ENCODE peak calls at places on chromosomes 13 and 19, in ten cellular contexts. One of them, this sample, is unnamed.

GRCh38 chr13:42973581-42973980 is 18.5 kb downstream of the EPSTI1 start:
- DNase-seq in cardiac muscle cell: no peak
- DNase-seq in neural progenitor cell: no peak
- DNase-seq in mesenchymal stem cell: no peak
- DNase-seq in pancreas: no peak
- DNase-seq in neuronal stem cell: no peak
- DNase-seq in SK-N-SH: no peak
- DNase-seq in tibial nerve: no peak
- DNase-seq in breast epithelium: no peak
- DNase-seq in right atrium auricular region: no peak
- DNase-seq in this sample: no peak

GRCh38 chr13:44045179-44045562 is 165.5 kb downstream of the LACC1 start:
- DNase-seq in tibial nerve: no peak
- DNase-seq in cardiac muscle cell: no peak
- DNase-seq in mesenchymal stem cell: no peak
- DNase-seq in SK-N-SH: peak
- DNase-seq in pancreas: no peak
- DNase-seq in neuronal stem cell: no peak
- DNase-seq in breast epithelium: no peak
- DNase-seq in right atrium auricular region: no peak
- DNase-seq in neural progenitor cell: peak
- DNase-seq in this sample: no peak

GRCh38 chr13:21834511-21834910 is 163.6 kb downstream of the FGF9 start:
- DNase-seq in pancreas: no peak
- DNase-seq in mesenchymal stem cell: no peak
- DNase-seq in neural progenitor cell: no peak
- DNase-seq in breast epithelium: no peak
- DNase-seq in SK-N-SH: no peak
- DNase-seq in tibial nerve: no peak
- DNase-seq in neuronal stem cell: no peak
- DNase-seq in cardiac muscle cell: no peak
- DNase-seq in right atrium auricular region: no peak
- DNase-seq in this sample: no peak

GRCh38 chr19:14056741-14057356 is 5.0 kb downstream of the PALM3 start:
- DNase-seq in breast epithelium: no peak
- DNase-seq in pancreas: no peak
- DNase-seq in cardiac muscle cell: no peak
- DNase-seq in neural progenitor cell: no peak
- DNase-seq in tibial nerve: no peak
- DNase-seq in mesenchymal stem cell: no peak
- DNase-seq in neuronal stem cell: no peak
- DNase-seq in right atrium auricular region: no peak
- DNase-seq in SK-N-SH: peak
- DNase-seq in this sample: no peak

GRCh38 chr19:48000846-48001245 is 6.4 kb downstream of the ELSPBP1 start:
- DNase-seq in right atrium auricular region: no peak
- DNase-seq in breast epithelium: no peak
- DNase-seq in SK-N-SH: no peak
- DNase-seq in neuronal stem cell: no peak
- DNase-seq in pancreas: no peak
- DNase-seq in mesenchymal stem cell: no peak
- DNase-seq in cardiac muscle cell: no peak
- DNase-seq in tibial nerve: no peak
- DNase-seq in neural progenitor cell: no peak
- DNase-seq in this sample: no peak

GRCh38 chr19:57664269-57665127 is 4.2 kb upstream of the ZSCAN4 start:
- DNase-seq in breast epithelium: no peak
- DNase-seq in right atrium auricular region: peak
- DNase-seq in neuronal stem cell: peak
- DNase-seq in pancreas: peak
- DNase-seq in tibial nerve: no peak
- DNase-seq in cardiac muscle cell: peak
- DNase-seq in mesenchymal stem cell: peak
- DNase-seq in SK-N-SH: peak
- DNase-seq in neural progenitor cell: peak
- DNase-seq in this sample: no peak

GRCh38 chr19:17121736-17122293 is 46.2 kb downstream of the MYO9B start:
- DNase-seq in breast epithelium: no peak
- DNase-seq in neural progenitor cell: no peak
- DNase-seq in SK-N-SH: no peak
- DNase-seq in mesenchymal stem cell: peak
- DNase-seq in cardiac muscle cell: no peak
- DNase-seq in right atrium auricular region: no peak
- DNase-seq in pancreas: no peak
- DNase-seq in tibial nerve: no peak
- DNase-seq in neuronal stem cell: no peak
- DNase-seq in this sample: no peak

GRCh38 chr19:17683078-17683477 is 5.1 kb downstream of the UNC13A start:
- DNase-seq in SK-N-SH: no peak
- DNase-seq in mesenchymal stem cell: no peak
- DNase-seq in neuronal stem cell: no peak
- DNase-seq in right atrium auricular region: no peak
- DNase-seq in breast epithelium: no peak
- DNase-seq in pancreas: no peak
- DNase-seq in neural progenitor cell: no peak
- DNase-seq in cardiac muscle cell: no peak
- DNase-seq in tibial nerve: no peak
- DNase-seq in this sample: no peak

GRCh38 chr13:27375686-27376326 is 48.6 kb upstream of the GTF3A start:
- DNase-seq in SK-N-SH: peak
- DNase-seq in neural progenitor cell: peak
- DNase-seq in breast epithelium: no peak
- DNase-seq in cardiac muscle cell: peak
- DNase-seq in mesenchymal stem cell: peak
- DNase-seq in tibial nerve: peak
- DNase-seq in right atrium auricular region: peak
- DNase-seq in neuronal stem cell: peak
- DNase-seq in pancreas: peak
- DNase-seq in this sample: no peak

GRCh38 chr19:17183271-17183757 is 31.8 kb upstream of the USE1 start:
- DNase-seq in neural progenitor cell: no peak
- DNase-seq in SK-N-SH: no peak
- DNase-seq in cardiac muscle cell: no peak
- DNase-seq in neuronal stem cell: no peak
- DNase-seq in pancreas: no peak
- DNase-seq in breast epithelium: no peak
- DNase-seq in tibial nerve: no peak
- DNase-seq in mesenchymal stem cell: no peak
- DNase-seq in right atrium auricular region: no peak
- DNase-seq in this sample: no peak

GRCh38 chr19:1514986-1515721 is 2.3 kb upstream of the ADAMTSL5 start:
- DNase-seq in tibial nerve: no peak
- DNase-seq in SK-N-SH: no peak
- DNase-seq in right atrium auricular region: no peak
- DNase-seq in neuronal stem cell: no peak
- DNase-seq in breast epithelium: no peak
- DNase-seq in neural progenitor cell: no peak
- DNase-seq in pancreas: no peak
- DNase-seq in mesenchymal stem cell: no peak
- DNase-seq in cardiac muscle cell: no peak
- DNase-seq in this sample: no peak

GRCh38 chr19:17488593-17489391 is 18.5 kb downstream of the SLC27A1 start:
- DNase-seq in right atrium auricular region: no peak
- DNase-seq in cardiac muscle cell: peak
- DNase-seq in tibial nerve: no peak
- DNase-seq in neural progenitor cell: peak
- DNase-seq in pancreas: peak
- DNase-seq in SK-N-SH: peak
- DNase-seq in neuronal stem cell: peak
- DNase-seq in breast epithelium: peak
- DNase-seq in mesenchymal stem cell: peak
- DNase-seq in this sample: no peak

GRCh38 chr13:27182844-27183497 is 11.4 kb upstream of the USP12 start:
- DNase-seq in mesenchymal stem cell: peak
- DNase-seq in breast epithelium: peak
- DNase-seq in SK-N-SH: no peak
- DNase-seq in tibial nerve: peak
- DNase-seq in neural progenitor cell: no peak
- DNase-seq in cardiac muscle cell: peak
- DNase-seq in right atrium auricular region: peak
- DNase-seq in pancreas: peak
- DNase-seq in neuronal stem cell: no peak
- DNase-seq in this sample: no peak

GRCh38 chr13:67395577-67395976 is 165.4 kb upstream of the PCDH9 start:
- DNase-seq in breast epithelium: no peak
- DNase-seq in neuronal stem cell: no peak
- DNase-seq in SK-N-SH: no peak
- DNase-seq in mesenchymal stem cell: no peak
- DNase-seq in neural progenitor cell: no peak
- DNase-seq in right atrium auricular region: no peak
- DNase-seq in cardiac muscle cell: no peak
- DNase-seq in tibial nerve: no peak
- DNase-seq in pancreas: no peak
- DNase-seq in this sample: no peak

GRCh38 chr13:99974296-99974938 is 2.9 kb upstream of the ZIC5 start:
- DNase-seq in mesenchymal stem cell: no peak
- DNase-seq in right atrium auricular region: peak
- DNase-seq in pancreas: no peak
- DNase-seq in neural progenitor cell: peak
- DNase-seq in neuronal stem cell: no peak
- DNase-seq in SK-N-SH: peak
- DNase-seq in breast epithelium: no peak
- DNase-seq in tibial nerve: no peak
- DNase-seq in cardiac muscle cell: peak
- DNase-seq in this sample: no peak
- H3K27ac ChIP-seq in mesenchymal stem cell: no peak
- H3K27ac ChIP-seq in right atrium auricular region: no peak
- H3K27ac ChIP-seq in pancreas: no peak
- H3K27ac ChIP-seq in neural progenitor cell: no peak
- H3K27ac ChIP-seq in neuronal stem cell: peak
- H3K27ac ChIP-seq in SK-N-SH: no peak
- H3K27ac ChIP-seq in breast epithelium: no peak
- H3K27ac ChIP-seq in tibial nerve: no peak
- H3K27ac ChIP-seq in cardiac muscle cell: no peak
- H3K27ac ChIP-seq in this sample: no peak

GRCh38 chr19:34633806-34634205 is 43.2 kb downstream of the SCGB2B2 start:
- DNase-seq in tibial nerve: no peak
- DNase-seq in cardiac muscle cell: no peak
- DNase-seq in mesenchymal stem cell: no peak
- DNase-seq in neural progenitor cell: no peak
- DNase-seq in neuronal stem cell: no peak
- DNase-seq in pancreas: no peak
- DNase-seq in breast epithelium: no peak
- DNase-seq in right atrium auricular region: no peak
- DNase-seq in SK-N-SH: no peak
- DNase-seq in this sample: no peak
- H3K27ac ChIP-seq in tibial nerve: no peak
- H3K27ac ChIP-seq in cardiac muscle cell: no peak
- H3K27ac ChIP-seq in mesenchymal stem cell: no peak
- H3K27ac ChIP-seq in neural progenitor cell: no peak
- H3K27ac ChIP-seq in neuronal stem cell: no peak
- H3K27ac ChIP-seq in pancreas: no peak
- H3K27ac ChIP-seq in breast epithelium: no peak
- H3K27ac ChIP-seq in right atrium auricular region: no peak
- H3K27ac ChIP-seq in SK-N-SH: no peak
- H3K27ac ChIP-seq in this sample: no peak

GRCh38 chr13:98454389-98454881 is 122.5 kb downstream of the STK24 start:
- DNase-seq in breast epithelium: no peak
- DNase-seq in neuronal stem cell: no peak
- DNase-seq in SK-N-SH: no peak
- DNase-seq in cardiac muscle cell: peak
- DNase-seq in mesenchymal stem cell: peak
- DNase-seq in tibial nerve: peak
- DNase-seq in right atrium auricular region: no peak
- DNase-seq in neural progenitor cell: no peak
- DNase-seq in pancreas: no peak
- DNase-seq in this sample: no peak
- H3K27ac ChIP-seq in breast epithelium: peak
- H3K27ac ChIP-seq in neuronal stem cell: peak
- H3K27ac ChIP-seq in SK-N-SH: peak
- H3K27ac ChIP-seq in cardiac muscle cell: no peak
- H3K27ac ChIP-seq in mesenchymal stem cell: no peak
- H3K27ac ChIP-seq in tibial nerve: peak
- H3K27ac ChIP-seq in right atrium auricular region: peak
- H3K27ac ChIP-seq in neural progenitor cell: no peak
- H3K27ac ChIP-seq in pancreas: peak
- H3K27ac ChIP-seq in this sample: peak

GRCh38 chr13:112743451-112744305 is 53.8 kb downstream of the ATP11A start:
- DNase-seq in mesenchymal stem cell: no peak
- DNase-seq in right atrium auricular region: no peak
- DNase-seq in cardiac muscle cell: peak
- DNase-seq in SK-N-SH: no peak
- DNase-seq in breast epithelium: no peak
- DNase-seq in pancreas: no peak
- DNase-seq in neuronal stem cell: no peak
- DNase-seq in tibial nerve: no peak
- DNase-seq in neural progenitor cell: no peak
- DNase-seq in this sample: no peak

GRCh38 chr13:112742583-112742982 is 52.7 kb downstream of the ATP11A start:
- DNase-seq in mesenchymal stem cell: no peak
- DNase-seq in cardiac muscle cell: no peak
- DNase-seq in SK-N-SH: no peak
- DNase-seq in pancreas: no peak
- DNase-seq in breast epithelium: no peak
- DNase-seq in tibial nerve: no peak
- DNase-seq in right atrium auricular region: no peak
- DNase-seq in neuronal stem cell: no peak
- DNase-seq in neural progenitor cell: no peak
- DNase-seq in this sample: no peak

GRCh38 chr13:112741835-112742570 is 52.2 kb downstream of the ATP11A start:
- DNase-seq in breast epithelium: no peak
- DNase-seq in right atrium auricular region: no peak
- DNase-seq in mesenchymal stem cell: no peak
- DNase-seq in SK-N-SH: no peak
- DNase-seq in cardiac muscle cell: no peak
- DNase-seq in neuronal stem cell: no peak
- DNase-seq in pancreas: no peak
- DNase-seq in neural progenitor cell: no peak
- DNase-seq in tibial nerve: no peak
- DNase-seq in this sample: no peak

GRCh38 chr13:112746044-112746443 is 56.2 kb downstream of the ATP11A start:
- DNase-seq in mesenchymal stem cell: no peak
- DNase-seq in cardiac muscle cell: no peak
- DNase-seq in SK-N-SH: no peak
- DNase-seq in tibial nerve: no peak
- DNase-seq in right atrium auricular region: no peak
- DNase-seq in pancreas: no peak
- DNase-seq in neural progenitor cell: no peak
- DNase-seq in neuronal stem cell: no peak
- DNase-seq in breast epithelium: no peak
- DNase-seq in this sample: no peak

DNA sequence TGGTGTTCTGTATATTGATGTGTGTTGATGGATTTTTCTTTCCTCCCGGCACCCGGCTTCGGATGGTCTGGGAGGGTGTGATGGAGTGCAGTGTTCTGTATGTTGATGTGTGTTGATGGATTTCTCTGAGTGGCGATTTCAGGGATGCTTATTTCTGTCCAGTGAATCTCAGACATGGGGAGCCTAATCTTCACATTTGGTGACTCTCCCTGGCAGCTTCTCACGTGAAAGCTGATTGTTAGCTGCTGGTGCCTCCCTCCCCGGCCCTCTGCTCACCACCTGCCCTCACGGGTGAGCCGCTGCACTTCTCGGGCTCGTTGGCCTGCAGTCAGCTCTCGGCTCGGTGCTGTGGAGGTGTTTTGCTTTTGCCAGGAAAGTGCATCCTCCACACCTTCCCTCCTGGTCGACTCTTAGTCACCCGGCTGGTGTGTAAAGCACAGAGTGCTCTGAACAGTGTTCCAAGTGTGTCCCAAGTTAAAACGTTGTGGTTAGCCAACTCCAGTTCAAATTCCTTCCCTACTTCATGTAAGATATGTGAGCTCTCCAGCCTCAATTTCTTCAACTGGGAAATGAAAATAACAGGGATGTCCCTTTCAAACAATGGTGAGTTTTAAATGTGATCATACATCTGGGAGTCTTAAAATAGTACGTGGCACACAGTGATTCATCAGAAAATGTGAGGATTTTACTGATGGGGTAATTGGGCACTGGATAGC is 54.6 kb downstream of the ATP11A start:
- DNase-seq in cardiac muscle cell: peak
- DNase-seq in SK-N-SH: no peak
- DNase-seq in neuronal stem cell: no peak
- DNase-seq in neural progenitor cell: no peak
- DNase-seq in right atrium auricular region: no peak
- DNase-seq in breast epithelium: no peak
- DNase-seq in tibial nerve: no peak
- DNase-seq in mesenchymal stem cell: peak
- DNase-seq in pancreas: no peak
- DNase-seq in this sample: no peak
- H3K27ac ChIP-seq in cardiac muscle cell: peak
- H3K27ac ChIP-seq in SK-N-SH: no peak
- H3K27ac ChIP-seq in neuronal stem cell: no peak
- H3K27ac ChIP-seq in neural progenitor cell: no peak
- H3K27ac ChIP-seq in right atrium auricular region: peak
- H3K27ac ChIP-seq in breast epithelium: no peak
- H3K27ac ChIP-seq in tibial nerve: no peak
- H3K27ac ChIP-seq in mesenchymal stem cell: no peak
- H3K27ac ChIP-seq in pancreas: no peak
- H3K27ac ChIP-seq in this sample: peak